ENCODE peak calls at places on chromosomes 2 and 18, in seven cellular contexts. S is heart left ventricle, W is thoracic aorta, R is AG04450, Y is fibroblast of lung, L is spleen, I is left ventricle myocardium inferior. Q is an unnamed sample. For H3K9me3, the result is how much of the 10 kb centered on the place peaks cover.

GRCh38 chr18:74778191-74778847 is 180.6 kb downstream of the ZNF407 start:
- DNase-seq in Y (peak), R (no peak), W (no peak), I (no peak), S (no peak), L (no peak), Q (no peak)

GRCh38 chr2:45895477-45895876 is 244.0 kb downstream of the PRKCE start:
- DNase-seq in W (no peak), S (no peak), I (no peak), Y (peak), R (peak), L (no peak), Q (no peak)

GRCh38 chr2:43269706-43270105 is 43.3 kb upstream of the ZFP36L2 start:
- DNase-seq in I (peak), W (peak), L (no peak), Y (peak), S (peak), R (no peak), Q (peak)

GRCh38 chr2:207078186-207078798 is 87.5 kb downstream of the KLF7 start:
- DNase-seq in S (no peak), R (no peak), L (no peak), Y (no peak), I (no peak), W (no peak), Q (no peak)

GRCh38 chr18:22168360-22168921 is 948 bp upstream of the GATA6 start:
- DNase-seq in L (no peak), S (peak), I (no peak), R (no peak), Y (no peak), W (no peak), Q (peak)

GRCh38 chr2:68284896-68285295 is 32.6 kb upstream of the PPP3R1 start:
- DNase-seq in Y (peak), S (peak), W (no peak), I (peak), L (no peak), R (no peak), Q (peak)

GRCh38 chr2:46982356-46983064 is 66.9 kb upstream of the MCFD2 start:
- DNase-seq in L (no peak), I (no peak), Y (peak), W (no peak), R (no peak), S (peak), Q (no peak)

GRCh38 chr18:31376477-31376876 is at the start of gene DSG4:
- DNase-seq in Y (no peak), S (no peak), W (no peak), R (no peak), I (no peak), L (no peak), Q (no peak)

GRCh38 chr2:149200109-149200520 is 130.3 kb upstream of the LYPD6 start:
- DNase-seq in S (no peak), I (no peak), Y (peak), R (no peak), W (no peak), L (no peak), Q (no peak)

GRCh38 chr2:112529751-112530150 is 12.5 kb upstream of the POLR1B start:
- DNase-seq in I (no peak), S (no peak), W (no peak), Y (no peak), L (no peak), R (no peak), Q (no peak)

DNA sequence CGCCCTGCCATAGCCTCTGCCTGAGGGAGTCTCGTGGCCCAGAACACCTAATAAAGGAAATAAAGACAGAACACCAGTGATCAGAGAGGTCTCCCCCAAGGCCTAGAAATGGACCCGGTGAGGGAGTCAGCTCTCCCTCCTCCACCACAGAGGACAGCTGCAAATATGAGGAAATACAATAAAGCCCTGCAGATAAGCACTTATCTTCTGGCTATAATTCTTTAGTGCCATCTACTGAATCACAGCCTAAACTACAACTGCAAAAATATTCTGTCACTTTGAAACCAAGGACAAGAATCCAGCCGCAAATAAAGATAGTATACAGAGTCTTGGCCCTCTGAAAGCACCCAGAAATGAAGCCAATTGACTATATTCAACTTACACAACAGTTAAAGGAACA is 42.4 kb upstream of the TACR1 start:
- DNase-seq in Y (peak), S (no peak), I (no peak), W (no peak), L (no peak), R (no peak), Q (no peak)
- H3K9me3 ChIP-seq in Y (under half), S (under half), I (under half), W (under half), L (under half), R (under half), Q (under half)

DNA sequence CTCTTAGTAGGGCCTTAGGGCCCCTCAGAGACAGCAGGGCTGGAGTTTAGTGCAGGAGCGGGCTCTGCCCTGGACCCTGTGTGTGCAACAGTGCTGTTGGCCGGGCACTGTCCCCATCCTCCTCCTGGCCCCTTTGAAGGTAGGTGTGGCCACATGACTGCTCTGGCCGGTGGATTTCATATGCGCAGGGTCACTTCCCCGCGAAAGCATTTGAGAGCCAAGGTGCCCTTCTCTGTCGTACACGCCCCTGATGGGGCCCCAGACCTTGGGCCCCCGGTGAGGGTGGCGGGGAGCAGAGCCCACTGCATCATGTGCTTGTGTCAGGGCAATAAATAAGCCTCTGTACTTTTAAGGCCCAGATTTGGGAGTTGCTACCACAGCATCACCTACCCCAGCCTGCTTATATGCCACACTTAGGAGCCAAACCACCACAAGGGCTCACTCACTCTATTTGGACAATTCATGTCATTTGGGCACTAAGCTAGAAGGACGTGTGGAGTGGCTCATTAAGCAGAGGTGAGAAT is 15.5 kb downstream of the TMEM177 start:
- DNase-seq in L (peak), W (no peak), R (no peak), I (no peak), S (no peak), Y (no peak), Q (no peak)
- H3K4me3 ChIP-seq in L (no peak), W (no peak), R (peak), I (no peak), S (no peak), Y (no peak), Q (no peak)

DNA sequence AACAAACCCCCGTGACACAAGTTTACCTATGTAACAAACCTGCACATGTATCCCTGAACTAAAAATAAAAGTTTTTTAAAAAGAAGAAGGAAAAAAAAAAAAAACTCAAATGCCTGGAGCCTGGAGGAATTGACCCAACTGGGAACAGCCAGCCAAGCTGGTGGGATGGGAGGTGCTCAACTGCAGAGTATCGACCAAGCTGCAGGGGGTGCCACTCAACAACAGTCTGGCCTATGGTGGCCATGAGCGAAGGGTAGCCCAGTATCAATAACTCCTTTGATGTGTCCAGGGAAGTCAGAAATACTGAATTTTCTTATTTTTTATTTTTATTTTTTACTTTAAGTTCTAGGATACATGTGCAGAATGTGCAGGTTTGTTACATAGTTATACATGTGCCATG is 310.3 kb upstream of the DLGAP1 start:
- DNase-seq in I (no peak), Y (no peak), L (no peak), W (no peak), S (no peak), R (no peak), Q (no peak)
- TF ChIP-seq CTCF in I (no peak), Y (no peak), L (no peak), W (no peak), S (no peak), R (no peak), Q (no peak)

GRCh38 chr2:94774851-94775250 is 96.4 kb upstream of the TEKT4 start:
- DNase-seq in Y (no peak), W (no peak), S (no peak), R (no peak), I (no peak), L (no peak), Q (no peak)
- H3K9me3 ChIP-seq in Y (under half), W (under half), S (under half), R (under half), I (under half), L (under half), Q (under half)

GRCh38 chr2:145919507-145919906 is 1399.6 kb upstream of the ZEB2 start:
- DNase-seq in S (no peak), L (no peak), Y (no peak), I (no peak), W (no peak), R (no peak), Q (no peak)
- H3K4me3 ChIP-seq in S (no peak), L (no peak), Y (no peak), I (no peak), W (no peak), R (no peak), Q (no peak)

DNA sequence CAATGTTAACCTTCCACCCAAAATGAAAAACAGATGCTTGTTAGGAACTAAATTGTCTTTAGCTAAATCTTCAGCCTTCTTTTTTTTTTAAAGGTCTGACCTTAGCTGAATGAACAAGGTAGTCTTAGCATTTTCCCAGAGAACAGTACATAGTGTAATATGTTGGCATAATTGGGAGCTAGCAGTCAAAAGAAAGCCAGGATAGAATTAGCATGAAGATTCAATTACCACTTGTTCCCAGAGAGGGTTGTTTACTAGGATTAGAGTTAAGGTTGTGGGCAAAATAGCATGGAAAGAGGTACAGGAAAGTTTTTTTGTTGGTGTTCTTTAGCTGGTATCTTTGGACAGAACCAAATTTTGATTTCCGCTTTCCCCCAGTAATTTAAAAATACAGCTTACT is 6.9 kb downstream of the CDH20 start:
- DNase-seq in L (no peak), I (no peak), S (no peak), W (no peak), Y (no peak), R (no peak), Q (no peak)
- TF ChIP-seq CTCF in L (no peak), I (no peak), S (no peak), W (no peak), Y (no peak), R (no peak), Q (no peak)

DNA sequence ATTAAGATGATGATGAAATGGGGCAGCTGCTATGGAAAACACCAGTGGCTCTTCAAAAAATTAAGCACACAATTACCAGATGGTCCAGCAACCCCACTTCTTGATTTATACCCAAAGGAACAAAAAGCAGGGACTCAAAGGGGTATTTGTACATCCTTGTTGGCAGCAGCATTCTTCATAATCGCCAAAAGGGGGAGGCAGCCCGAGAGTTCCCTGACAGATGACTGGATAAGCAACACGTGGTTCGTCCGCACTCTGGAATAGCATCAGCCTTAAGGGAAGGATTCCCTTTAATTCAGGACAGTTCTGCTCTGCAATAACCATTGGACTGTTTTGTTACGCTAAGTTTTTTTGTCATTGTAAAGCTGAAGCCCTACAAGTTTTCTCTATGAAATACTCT is 76.7 kb upstream of the TWIST2 start:
- DNase-seq in Y (peak), L (no peak), I (no peak), S (no peak), R (no peak), W (no peak), Q (no peak)
- H3K9me3 ChIP-seq in Y (under half), L (under half), I (under half), S (under half), R (under half), W (under half), Q (under half)

GRCh38 chr2:203936535-203936934 is at the start of gene ICOS:
- DNase-seq in W (no peak), S (no peak), L (no peak), I (no peak), Y (no peak), R (no peak), Q (no peak)
- H3K4me3 ChIP-seq in W (no peak), S (no peak), L (peak), I (no peak), Y (no peak), R (no peak), Q (no peak)

GRCh38 chr18:68972176-68972575 is 174.3 kb downstream of the CCDC102B start:
- DNase-seq in Y (no peak), S (no peak), I (no peak), L (no peak), W (no peak), R (no peak), Q (no peak)
- TF ChIP-seq CTCF in Y (no peak), S (no peak), I (no peak), L (no peak), W (no peak), R (no peak), Q (no peak)

Q was measured in body of pancreas.